ENCODE peak calls at places on chromosomes 1 and 21, in nine cellular contexts. D is colonic mucosa, B is BE2C, X is fibroblast of villous mesenchyme, I is type B pancreatic cell, Z is MCF 10A, J is neural crest cell, G is WTC11, E is kidney. Q is an unnamed sample.

GRCh38 chr1:204842892-204843291 is 27.8 kb upstream of the NFASC start:
- DNase-seq in X (no peak), G (no peak), D (peak), Z (no peak), J (no peak), I (no peak), B (no peak), E (no peak), Q (peak)

GRCh38 chr1:89938171-89939055 is 56.5 kb upstream of the ZNF326 start:
- DNase-seq in G (no peak), X (peak), I (no peak), B (no peak), Z (no peak), J (no peak), E (no peak), D (no peak), Q (peak)

GRCh38 chr21:42760361-42760970 is 107.0 kb downstream of the PDE9A start:
- DNase-seq in J (no peak), G (no peak), D (no peak), Z (no peak), E (no peak), B (no peak), I (no peak), X (no peak), Q (no peak)

GRCh38 chr1:84298336-84298687 is 3.2 kb upstream of the SAMD13 start:
- DNase-seq in J (peak), X (peak), D (peak), B (peak), Z (peak), I (peak), E (peak), G (peak), Q (peak)

GRCh38 chr1:40945491-40945973 is 34.0 kb upstream of the CTPS1 start:
- DNase-seq in B (no peak), D (no peak), J (no peak), Z (no peak), I (no peak), E (no peak), G (no peak), X (peak), Q (peak)

GRCh38 chr1:153776971-153777370 is 1.8 kb downstream of the SLC27A3 start:
- DNase-seq in B (no peak), Z (no peak), G (no peak), J (no peak), E (peak), I (no peak), X (no peak), D (no peak), Q (no peak)

GRCh38 chr1:165344198-165344597 is 12.3 kb downstream of the LMX1A start:
- DNase-seq in I (no peak), E (no peak), B (no peak), G (no peak), Z (no peak), J (no peak), D (no peak), X (no peak), Q (no peak)

GRCh38 chr1:33296082-33296458 is 24.8 kb downstream of the A3GALT2 start:
- DNase-seq in Z (no peak), X (no peak), E (peak), G (no peak), D (no peak), J (no peak), I (no peak), B (no peak), Q (no peak)

GRCh38 chr1:179825798-179826460 is 51.7 kb downstream of the TOR1AIP2 start:
- DNase-seq in D (no peak), I (peak), Z (no peak), X (no peak), B (no peak), G (no peak), E (no peak), J (no peak), Q (no peak)

GRCh38 chr1:64960731-64961130 is 5.6 kb downstream of the JAK1 start:
- DNase-seq in Z (no peak), I (no peak), B (no peak), X (no peak), J (no peak), D (no peak), G (no peak), E (no peak), Q (no peak)

GRCh38 chr1:230156536-230156935 is 89.5 kb downstream of the GALNT2 start:
- DNase-seq in I (no peak), D (no peak), E (no peak), G (no peak), X (no peak), Z (no peak), J (no peak), B (no peak), Q (no peak)

GRCh38 chr1:48878191-48878940 is 101.7 kb upstream of the BEND5 start:
- DNase-seq in X (peak), B (peak), I (no peak), Z (peak), J (no peak), E (no peak), G (no peak), D (no peak), Q (peak)

GRCh38 chr1:18800258-18800657 is 59.2 kb downstream of the TAS1R2 start:
- DNase-seq in E (no peak), G (no peak), D (no peak), J (no peak), X (no peak), Z (no peak), B (no peak), I (no peak), Q (no peak)

GRCh38 chr1:66929289-66929688 is 4.5 kb downstream of the MIER1 start:
- DNase-seq in I (no peak), E (no peak), X (no peak), G (no peak), D (no peak), Z (peak), B (no peak), J (no peak), Q (no peak)

GRCh38 chr1:66929691-66929998 is 4.9 kb downstream of the MIER1 start:
- DNase-seq in D (no peak), B (no peak), G (no peak), J (no peak), Z (no peak), E (no peak), X (no peak), I (no peak), Q (no peak)

GRCh38 chr1:66930823-66931174 is 6.0 kb downstream of the MIER1 start:
- DNase-seq in X (no peak), G (no peak), Z (no peak), E (no peak), I (no peak), D (no peak), B (no peak), J (no peak), Q (no peak)

GRCh38 chr1:66931548-66932124 is 6.8 kb downstream of the MIER1 start:
- DNase-seq in X (no peak), I (no peak), G (no peak), Z (peak), B (no peak), J (no peak), D (no peak), E (no peak), Q (no peak)

DNA sequence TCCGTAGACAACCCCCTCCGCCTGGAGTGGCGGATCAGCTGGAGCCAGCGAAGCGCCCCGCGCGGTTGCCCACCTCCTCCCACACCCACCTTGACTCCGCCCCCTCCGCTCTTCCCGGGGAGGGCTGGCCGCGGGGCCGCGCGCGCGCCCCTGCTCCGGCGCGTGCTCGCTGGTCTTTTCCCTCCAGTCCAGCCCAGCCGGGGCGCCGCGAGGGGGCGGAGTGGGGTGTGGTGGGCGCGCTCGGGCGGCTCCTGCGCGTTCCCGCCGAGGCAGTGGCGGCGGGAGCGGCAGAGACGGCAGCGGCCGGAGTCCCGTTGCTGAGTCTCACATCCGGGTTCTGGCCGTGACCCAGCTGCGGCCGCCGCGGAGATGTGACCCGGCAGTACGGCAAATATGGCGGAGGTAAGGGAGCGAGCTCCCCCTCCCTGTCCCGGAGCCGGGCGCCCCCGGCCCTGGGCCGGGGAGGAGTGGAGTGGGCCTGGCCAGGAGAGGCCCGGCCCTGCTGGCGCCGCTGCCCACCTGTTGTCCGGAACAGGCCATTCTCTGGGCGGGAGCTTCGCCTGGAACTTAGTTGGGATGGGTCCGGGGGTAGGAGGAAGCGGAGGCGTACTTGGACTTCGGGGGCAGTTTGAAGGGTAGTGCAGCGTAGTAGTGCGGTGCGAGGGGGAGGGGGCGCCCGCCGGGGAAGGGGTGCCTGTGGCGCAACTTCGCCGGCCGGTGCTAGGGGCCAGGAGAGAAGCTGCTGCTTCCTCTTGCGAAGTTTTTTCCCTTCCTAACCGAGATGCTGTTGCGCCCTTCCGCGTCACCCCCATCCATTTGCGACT is 5.4 kb downstream of the MIER1 start:
- DNase-seq in D (peak), B (peak), G (peak), I (peak), X (peak), E (peak), J (peak), Z (peak), Q (peak)
- TF ChIP-seq CTCF in D (peak), B (no peak), G (no peak), I (peak), X (peak), E (peak), J (peak), Z (no peak), Q (peak)

DNA sequence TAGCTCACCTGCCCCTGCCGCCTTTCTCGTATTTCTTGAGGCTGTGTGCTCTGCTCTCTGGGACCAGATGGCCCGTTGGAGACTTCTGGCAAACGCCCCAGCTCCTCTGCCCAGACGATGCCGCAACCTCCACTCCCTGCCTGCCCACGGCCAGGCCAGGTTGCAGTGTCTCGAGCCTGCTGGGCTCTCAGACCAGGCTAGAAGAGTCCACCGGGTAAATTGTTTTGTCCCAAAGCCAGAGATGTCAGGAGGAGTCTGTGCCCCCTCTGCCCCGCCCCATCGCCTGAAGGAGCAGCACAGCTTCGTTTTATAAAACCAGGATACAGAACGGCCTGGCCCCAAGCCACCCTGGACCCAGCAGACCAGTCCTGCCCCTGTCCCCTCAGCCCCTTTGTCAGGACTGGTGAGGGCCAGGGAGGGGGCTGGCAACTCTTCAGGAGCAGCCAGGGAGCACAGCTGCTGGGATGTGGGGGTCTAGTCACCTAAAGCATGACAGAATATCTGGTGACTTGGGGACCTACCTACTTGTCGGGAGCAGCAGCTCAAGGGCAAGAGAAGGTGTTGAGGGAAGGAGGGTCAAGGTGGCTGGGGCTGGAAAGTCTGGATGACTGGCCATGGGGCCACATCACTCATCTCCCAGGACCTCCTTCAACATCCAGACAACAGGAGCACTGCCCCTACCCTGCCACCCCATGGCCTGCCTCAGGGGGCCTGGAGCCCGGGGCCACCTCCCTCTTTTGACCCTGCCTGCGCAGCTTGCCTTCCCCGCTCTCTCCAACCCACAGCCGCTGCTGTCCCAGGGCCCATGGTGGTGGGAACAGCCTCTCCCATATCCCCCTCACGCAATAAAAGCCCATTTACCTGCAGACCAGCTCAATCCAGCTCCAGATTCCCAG is 33.9 kb upstream of the LBR start:
- DNase-seq in D (no peak), I (no peak), G (no peak), X (no peak), E (peak), Z (peak), B (peak), J (no peak), Q (no peak)
- TF ChIP-seq CTCF in D (no peak), I (no peak), G (no peak), X (no peak), E (no peak), Z (no peak), B (no peak), J (no peak), Q (no peak)

DNA sequence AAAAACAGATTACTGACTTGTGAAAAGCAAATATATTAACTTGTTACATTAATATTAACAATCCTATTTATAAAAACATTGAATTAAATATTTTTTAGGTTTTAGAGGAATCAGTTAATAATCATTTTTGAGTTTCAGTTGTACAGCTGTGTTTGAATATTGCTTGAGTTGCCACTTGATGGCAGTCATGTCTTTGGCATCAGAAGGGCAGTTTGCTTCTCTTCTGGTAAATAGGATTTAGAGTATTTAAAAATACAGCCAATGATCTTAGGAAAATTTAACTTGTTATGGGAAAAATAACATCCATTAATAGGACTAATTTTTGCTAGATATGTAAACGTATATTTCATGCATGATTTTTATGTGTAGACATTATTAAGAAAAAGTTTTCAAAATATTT is 234.1 kb downstream of the NCAM2 start:
- DNase-seq in D (no peak), E (no peak), B (peak), Z (peak), X (peak), G (no peak), I (no peak), J (no peak), Q (peak)
- TF ChIP-seq CTCF in D (peak), E (peak), B (peak), Z (peak), X (peak), G (no peak), I (peak), J (peak), Q (peak)

GRCh38 chr1:185719021-185719420 is 15.2 kb upstream of the HMCN1 start:
- DNase-seq in J (no peak), B (no peak), Z (peak), D (no peak), E (no peak), I (no peak), X (peak), G (peak), Q (peak)
- TF ChIP-seq CTCF in J (peak), B (no peak), Z (peak), D (no peak), E (peak), I (no peak), X (no peak), G (no peak), Q (peak)

DNA sequence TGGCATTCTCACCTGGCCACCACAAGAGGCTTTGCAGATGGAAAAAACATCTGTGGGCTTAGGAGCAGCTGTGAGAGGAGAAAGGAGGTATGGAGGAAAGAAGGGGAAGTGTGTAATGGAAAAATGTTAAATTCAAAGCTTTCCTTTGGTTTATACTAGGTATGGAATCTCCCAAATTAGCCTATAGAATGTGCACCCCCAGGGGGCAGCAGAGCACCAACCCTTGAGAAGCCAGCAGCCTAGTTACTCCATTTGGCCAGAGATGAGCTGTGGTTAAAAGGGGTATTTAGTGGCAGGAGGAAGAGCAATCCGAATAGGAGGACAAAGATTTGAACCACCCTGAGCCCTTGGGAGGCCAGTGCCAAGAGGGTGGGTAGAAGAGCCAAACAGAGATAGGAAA is 97.5 kb upstream of the CTTNBP2NL start:
- DNase-seq in J (peak), D (peak), X (peak), E (no peak), B (peak), Z (peak), I (no peak), G (peak), Q (peak)
- TF ChIP-seq CTCF in J (peak), D (peak), X (peak), E (peak), B (peak), Z (peak), I (peak), G (peak), Q (peak)

DNA sequence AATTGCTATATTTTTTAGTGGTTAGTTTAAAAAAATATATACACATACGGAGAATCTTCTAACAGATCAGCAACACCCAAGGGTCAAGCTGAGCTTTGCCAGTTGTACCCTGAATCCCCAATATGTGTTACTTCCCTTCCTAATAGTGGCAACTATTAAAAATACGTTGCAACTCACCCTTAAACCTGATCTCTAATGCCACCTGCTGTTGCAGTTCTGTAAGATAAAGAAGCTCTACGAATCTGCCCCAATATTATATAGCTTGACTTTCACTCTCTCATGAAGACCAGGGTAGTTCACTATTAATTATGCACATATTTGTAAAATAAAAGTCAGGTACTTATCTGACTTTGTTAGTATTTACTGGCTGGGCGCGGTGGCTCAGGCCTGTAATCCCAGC is 58.4 kb downstream of the ASH1L start:
- DNase-seq in J (no peak), B (peak), I (no peak), Z (peak), G (no peak), D (no peak), E (no peak), X (peak), Q (peak)
- TF ChIP-seq CTCF in J (peak), B (peak), I (peak), Z (peak), G (no peak), D (no peak), E (peak), X (peak), Q (peak)

GRCh38 chr1:9183898-9184297 is 50.7 kb upstream of the H6PD start:
- DNase-seq in I (no peak), X (no peak), D (no peak), J (no peak), G (no peak), B (no peak), Z (no peak), E (no peak), Q (peak)

GRCh38 chr1:9181176-9181906 is 52.4 kb upstream of the GPR157 start:
- DNase-seq in G (peak), Z (peak), I (peak), J (peak), B (peak), X (peak), D (peak), E (peak), Q (peak)

GRCh38 chr1:9183441-9183840 is 51.1 kb upstream of the H6PD start:
- DNase-seq in E (no peak), Z (no peak), J (no peak), D (no peak), X (peak), B (no peak), I (no peak), G (no peak), Q (no peak)

GRCh38 chr1:9182784-9183257 is 51.8 kb upstream of the H6PD start:
- DNase-seq in B (no peak), X (no peak), I (no peak), G (no peak), D (no peak), J (no peak), E (no peak), Z (no peak), Q (no peak)

DNA sequence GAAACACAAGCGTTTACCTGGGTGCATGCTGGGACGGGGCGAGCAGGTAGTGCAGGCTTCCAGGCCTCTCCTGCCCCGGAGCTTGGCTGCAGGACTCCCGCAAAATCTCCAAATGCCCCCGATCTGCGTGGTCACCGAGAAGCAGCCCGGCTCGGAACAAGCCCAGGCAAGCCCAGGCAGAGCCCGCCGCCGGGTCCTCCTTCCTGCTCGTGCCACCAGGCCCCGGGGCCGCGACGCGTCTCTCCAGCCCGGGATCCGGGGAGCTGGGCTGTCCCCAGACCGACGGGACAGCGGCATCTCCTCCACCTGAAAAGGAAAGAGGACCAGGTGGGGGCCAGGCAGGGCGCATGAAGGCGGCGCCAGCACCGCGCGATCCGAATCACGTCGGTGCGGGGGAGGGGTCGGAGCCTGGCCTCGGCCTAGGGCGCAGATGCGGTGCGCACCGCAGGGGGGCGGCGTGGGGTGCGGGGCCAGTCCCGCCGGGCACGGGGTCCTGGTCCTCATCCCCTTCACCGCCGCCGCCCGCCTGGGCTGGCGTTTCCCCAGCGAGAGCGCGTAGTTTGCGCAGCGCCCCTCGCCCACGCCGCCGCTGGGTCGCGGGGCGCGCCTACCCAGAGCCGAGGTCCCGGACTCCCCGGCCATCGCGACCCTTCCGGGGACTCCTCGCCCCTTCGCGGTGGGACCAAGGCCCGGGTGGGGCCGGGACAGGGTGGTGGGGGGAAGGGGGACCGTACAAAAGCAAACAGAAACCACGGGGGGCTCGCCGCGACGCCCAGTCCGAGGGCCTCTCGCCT is 52.4 kb upstream of the H6PD start:
- DNase-seq in X (peak), Z (peak), E (peak), D (peak), I (no peak), J (no peak), B (no peak), G (peak), Q (peak)
- TF ChIP-seq CTCF in X (peak), Z (peak), E (no peak), D (peak), I (peak), J (peak), B (no peak), G (no peak), Q (peak)

GRCh38 chr1:1777950-1778826 is at the start of gene NADK:
- DNase-seq in I (peak), X (peak), J (peak), E (peak), D (peak), B (peak), G (peak), Z (peak), Q (peak)
- TF ChIP-seq CTCF in I (no peak), X (no peak), J (no peak), E (no peak), D (no peak), B (no peak), G (no peak), Z (no peak), Q (no peak)

Q was measured in foreskin fibroblast.